ENCODE peak calls at places on chromosome 17, in six cellular contexts. R is CD8-positive, alpha-beta T cell; J is BE2C; W is A549; Y is mucosa of descending colon; F is IMR-90. N is an unnamed sample.

GRCh38 chr17:11780621-11781020 is 182.4 kb downstream of the DNAH9 start:
- DNase-seq in R (no peak), J (no peak), W (no peak), Y (no peak), F (no peak), N (no peak)

GRCh38 chr17:47230864-47231263 is 21.7 kb downstream of the MYL4 start:
- DNase-seq in R (no peak), J (no peak), W (no peak), Y (no peak), F (no peak), N (no peak)

GRCh38 chr17:54899721-54900456 is 763 bp upstream of the TOM1L1 start:
- DNase-seq in R (no peak), J (peak), W (no peak), Y (peak), F (peak), N (no peak)

GRCh38 chr17:16918443-16918842 is 53.5 kb downstream of the TNFRSF13B start:
- DNase-seq in R (no peak), J (no peak), W (no peak), Y (peak), F (no peak), N (no peak)

GRCh38 chr17:39699818-39700147 is at the start of gene ERBB2:
- DNase-seq in R (no peak), J (no peak), W (peak), Y (peak), F (peak), N (peak)

GRCh38 chr17:8140058-8140412 is 12.2 kb downstream of the PER1 start:
- DNase-seq in R (no peak), J (no peak), W (no peak), Y (no peak), F (no peak), N (no peak)

GRCh38 chr17:79935197-79935844 is 96.1 kb upstream of the CBX4 start:
- DNase-seq in R (no peak), J (no peak), W (no peak), Y (no peak), F (no peak), N (no peak)

GRCh38 chr17:48718162-48718780 is 4.0 kb downstream of the PRAC1 start:
- DNase-seq in R (no peak), J (no peak), W (no peak), Y (peak), F (no peak), N (no peak)

GRCh38 chr17:31373150-31374082 is 18.1 kb upstream of the RAB11FIP4 start:
- DNase-seq in R (no peak), J (no peak), W (peak), Y (peak), F (peak), N (peak)

GRCh38 chr17:60231234-60231633 is 81.5 kb downstream of the CA4 start:
- DNase-seq in R (no peak), J (peak), W (peak), Y (peak), F (peak), N (peak)

GRCh38 chr17:61547113-61547512 is 43.9 kb downstream of the NACA2 start:
- DNase-seq in R (no peak), J (no peak), W (no peak), Y (no peak), F (no peak), N (no peak)

GRCh38 chr17:7882068-7882467 is 6.5 kb upstream of the CHD3 start:
- DNase-seq in R (no peak), J (no peak), W (no peak), Y (no peak), F (no peak), N (no peak)

GRCh38 chr17:29291163-29291752 is 2.7 kb downstream of the NUFIP2 start:
- DNase-seq in R (no peak), J (no peak), W (peak), Y (peak), F (peak), N (peak)

GRCh38 chr17:58202859-58203258 is 10.3 kb downstream of the EPX start:
- DNase-seq in R (no peak), J (no peak), W (no peak), Y (no peak), F (no peak), N (no peak)

GRCh38 chr17:78661092-78661770 is 84.0 kb upstream of the DNAH17 start:
- DNase-seq in R (no peak), J (no peak), W (peak), Y (no peak), F (no peak), N (no peak)

GRCh38 chr17:385195-385835 is 32.7 kb upstream of the RPH3AL start:
- DNase-seq in R (no peak), J (peak), W (peak), Y (peak), F (no peak), N (no peak)

GRCh38 chr17:63838586-63839184 is 3.8 kb downstream of the SMARCD2 start:
- DNase-seq in R (no peak), J (peak), W (no peak), Y (peak), F (peak), N (peak)

GRCh38 chr17:78583091-78583490 is 5.9 kb upstream of the DNAH17 start:
- DNase-seq in R (no peak), J (peak), W (peak), Y (no peak), F (no peak), N (no peak)

GRCh38 chr17:16988749-16989229 is 16.9 kb upstream of the TNFRSF13B start:
- DNase-seq in R (no peak), J (no peak), W (no peak), Y (no peak), F (no peak), N (no peak)

GRCh38 chr17:36892112-36892838 is 45.0 kb upstream of the LHX1 start:
- DNase-seq in R (no peak), J (no peak), W (no peak), Y (peak), F (no peak), N (no peak)

GRCh38 chr17:28112199-28112995 is 69.9 kb downstream of the NLK start:
- DNase-seq in R (no peak), J (no peak), W (no peak), Y (no peak), F (peak), N (peak)

GRCh38 chr17:38485146-38485468 is 56.8 kb downstream of the ARHGAP23 start:
- DNase-seq in R (no peak), J (no peak), W (no peak), Y (no peak), F (no peak), N (no peak)
- TF ChIP-seq CTCF in R (no peak), J (no peak), W (no peak), Y (no peak), F (no peak), N (no peak)

GRCh38 chr17:45428954-45429337 is 3.7 kb downstream of the ARHGAP27 start:
- DNase-seq in R (no peak), J (no peak), W (no peak), Y (peak), F (no peak), N (no peak)

GRCh38 chr17:45428050-45428953 is 4.4 kb downstream of the ARHGAP27 start:
- DNase-seq in R (peak), J (peak), W (peak), Y (peak), F (peak), N (peak)

GRCh38 chr17:45430738-45431530 is 1.7 kb downstream of the ARHGAP27 start:
- DNase-seq in R (no peak), J (no peak), W (no peak), Y (peak), F (no peak), N (no peak)

GRCh38 chr17:45430006-45430737 is 2.5 kb downstream of the ARHGAP27 start:
- DNase-seq in R (no peak), J (no peak), W (no peak), Y (no peak), F (no peak), N (no peak)

GRCh38 chr17:45429338-45430005 is 3.2 kb downstream of the ARHGAP27 start:
- DNase-seq in R (no peak), J (no peak), W (no peak), Y (no peak), F (no peak), N (no peak)
- H3K4me3 ChIP-seq in R (no peak), J (no peak), W (no peak), Y (no peak), F (no peak), N (no peak)

GRCh38 chr17:82349287-82349701 is 9.8 kb upstream of the TEX19 start:
- DNase-seq in R (no peak), J (no peak), W (no peak), Y (no peak), F (no peak), N (peak)

GRCh38 chr17:82351713-82352488 is 7.1 kb upstream of the TEX19 start:
- DNase-seq in R (peak), J (peak), W (peak), Y (peak), F (peak), N (peak)

GRCh38 chr17:82348866-82349265 is 10.2 kb upstream of the TEX19 start:
- DNase-seq in R (no peak), J (no peak), W (no peak), Y (no peak), F (no peak), N (peak)

GRCh38 chr17:82351254-82351712 is 7.8 kb upstream of the TEX19 start:
- DNase-seq in R (no peak), J (no peak), W (no peak), Y (no peak), F (no peak), N (no peak)

GRCh38 chr17:82350182-82351030 is 8.6 kb upstream of the TEX19 start:
- DNase-seq in R (peak), J (peak), W (peak), Y (no peak), F (no peak), N (no peak)
- TF ChIP-seq CTCF in R (no peak), J (no peak), W (peak), Y (no peak), F (no peak), N (no peak)

DNA sequence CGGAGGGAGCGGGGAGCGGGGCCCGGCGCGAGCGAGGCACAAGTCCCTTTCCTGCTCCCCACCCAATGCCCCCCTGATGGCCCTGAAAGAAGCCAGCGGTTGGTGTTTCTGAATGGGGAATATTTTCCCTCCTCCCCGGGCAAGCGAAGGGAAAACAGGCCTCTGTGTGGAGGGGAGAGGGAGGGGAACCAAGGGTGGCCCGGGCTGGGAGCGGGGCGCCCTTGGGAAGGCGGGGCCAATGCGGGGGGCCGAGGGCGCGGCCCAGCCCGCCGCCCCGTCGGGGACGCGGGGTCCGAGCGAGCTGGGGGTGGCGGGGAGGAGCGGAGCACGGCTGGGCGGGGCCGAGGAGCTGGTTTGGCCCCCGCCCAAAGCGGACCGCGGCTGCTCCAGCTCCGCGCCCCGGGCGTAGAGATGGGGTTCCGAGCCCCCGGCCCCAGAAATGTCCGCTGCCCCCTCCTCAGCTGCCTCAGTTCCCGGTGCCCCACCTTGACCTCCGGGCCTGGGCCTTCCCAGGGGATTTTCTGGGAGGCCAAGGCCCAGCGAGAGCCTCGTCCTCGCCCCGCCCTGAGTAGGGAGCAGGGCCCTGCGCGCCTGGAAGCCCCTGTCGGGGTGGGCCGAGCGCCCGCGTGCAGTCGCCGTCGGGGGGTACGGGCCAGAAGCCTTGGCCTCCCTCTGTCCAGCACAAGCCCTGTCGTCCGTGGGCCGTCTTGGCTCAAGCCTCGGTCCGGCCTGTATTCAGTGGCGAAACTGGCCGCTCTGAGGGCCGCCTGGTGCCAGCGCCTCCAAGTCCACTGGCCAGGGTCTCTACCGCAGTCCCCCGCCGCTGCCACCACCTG is 3.9 kb upstream of the HEXIM1 start:
- DNase-seq in R (no peak), J (no peak), W (no peak), Y (peak), F (no peak), N (no peak)
- H3K4me3 ChIP-seq in R (peak), J (no peak), W (no peak), Y (no peak), F (peak), N (peak)

N was measured in fibroblast of the aortic adventitia.